ENCODE peak calls at places on chromosomes 1 and 21, in six cellular contexts. P is Ammon's horn, B is fibroblast of pulmonary artery, O is activated gamma-delta T cell treated with Interleukin-2 at 50 U/mL for 16 hours, G is B cell, X is Right ventricle myocardium superior. U is an unnamed sample.

GRCh38 chr21:29130234-29130993 is at the start of gene MAP3K7CL:
- DNase-seq in P (no peak), B (peak), O (no peak), G (no peak), X (peak), U (no peak)

GRCh38 chr1:246567258-246568235 is 1.3 kb downstream of the CNST start:
- DNase-seq in P (peak), B (peak), O (no peak), G (no peak), X (no peak), U (no peak)

GRCh38 chr1:86224651-86225050 is 68.1 kb upstream of the COL24A1 start:
- DNase-seq in P (no peak), B (no peak), O (no peak), G (no peak), X (no peak), U (no peak)

GRCh38 chr1:67716800-67717199 is 31.8 kb downstream of the GADD45A start:
- DNase-seq in P (no peak), B (peak), O (no peak), G (no peak), X (no peak), U (no peak)

GRCh38 chr1:221715321-221716169 is 26.3 kb downstream of the DUSP10 start:
- DNase-seq in P (no peak), B (no peak), O (no peak), G (no peak), X (no peak), U (no peak)

GRCh38 chr1:24566266-24566867 is 10.5 kb downstream of the NCMAP start:
- DNase-seq in P (no peak), B (peak), O (no peak), G (no peak), X (no peak), U (no peak)

GRCh38 chr21:18832081-18832670 is 428.6 kb upstream of the TMPRSS15 start:
- DNase-seq in P (no peak), B (no peak), O (no peak), G (no peak), X (no peak), U (no peak)

GRCh38 chr1:36511804-36512798 is 29.4 kb upstream of the CSF3R start:
- DNase-seq in P (no peak), B (no peak), O (no peak), G (no peak), X (no peak), U (no peak)

GRCh38 chr1:176102700-176103244 is 104.3 kb downstream of the COP1 start:
- DNase-seq in P (no peak), B (peak), O (no peak), G (no peak), X (no peak), U (no peak)

GRCh38 chr21:25491267-25491666 is 116.0 kb downstream of the MRPL39 start:
- DNase-seq in P (no peak), B (no peak), O (no peak), G (no peak), X (no peak), U (no peak)

U was measured in Calu3.